ENCODE peak calls at places on chromosomes 16 and 17, in eight cellular contexts. G is neural progenitor cell, T is ascending aorta, W is psoas muscle, O is lower lobe of right lung, D is body of pancreas, L is esophagus muscularis mucosa, V is A549. M is an unnamed sample.

GRCh38 chr17:38598536-38598935 is 7.2 kb downstream of the SRCIN1 start:
- DNase-seq in G (peak; percentile 95), T (no peak), W (no peak), O (no peak), D (peak; percentile 84), L (no peak), V (peak; percentile 89), M (peak; percentile 95)

GRCh38 chr17:43401293-43401692 is 2.5 kb downstream of the ARL4D start:
- DNase-seq in G (no peak), T (peak; percentile 53), W (no peak), O (no peak), D (no peak), L (no peak), V (peak; percentile 75), M (peak; percentile 58)

GRCh38 chr16:74999208-74999682 is 421 bp downstream of the ZNRF1 start:
- DNase-seq in G (no peak), T (no peak), W (peak; percentile 69), O (peak; percentile 54), D (peak; percentile 46), L (peak; percentile 82), V (no peak), M (no peak)

GRCh38 chr16:16992986-16993783 is 477.6 kb downstream of the XYLT1 start:
- DNase-seq in G (peak; percentile 13), T (no peak), W (no peak), O (no peak), D (no peak), L (no peak), V (no peak), M (no peak)

GRCh38 chr17:15092762-15093161 is 172.4 kb downstream of the PMP22 start:
- DNase-seq in G (no peak), T (no peak), W (no peak), O (no peak), D (no peak), L (no peak), V (no peak), M (no peak)

GRCh38 chr16:66503612-66504011 is 46.3 kb downstream of the TK2 start:
- DNase-seq in G (no peak), T (no peak), W (no peak), O (no peak), D (no peak), L (no peak), V (no peak), M (no peak)

GRCh38 chr16:85296859-85297698 is 184.8 kb upstream of the CIBAR2 start:
- DNase-seq in G (peak; percentile 72), T (no peak), W (peak; percentile 78), O (peak; percentile 65), D (peak; percentile 65), L (no peak), V (peak; percentile 53), M (peak; percentile 40)

GRCh38 chr17:15122857-15123256 is 142.3 kb downstream of the PMP22 start:
- DNase-seq in G (no peak), T (no peak), W (no peak), O (no peak), D (no peak), L (no peak), V (no peak), M (no peak)

GRCh38 chr17:29663155-29663554 is 40.4 kb upstream of the CORO6 start:
- DNase-seq in G (peak; percentile 10), T (no peak), W (no peak), O (no peak), D (no peak), L (no peak), V (peak; percentile 56), M (no peak)

GRCh38 chr17:56785396-56785795 is 48.3 kb downstream of the C17orf67 start:
- DNase-seq in G (no peak), T (no peak), W (no peak), O (no peak), D (no peak), L (no peak), V (no peak), M (no peak)

GRCh38 chr16:80743273-80743672 is 61.1 kb downstream of the CDYL2 start:
- DNase-seq in G (no peak), T (no peak), W (no peak), O (no peak), D (no peak), L (no peak), V (no peak), M (no peak)

GRCh38 chr16:65537336-65537735 is 415.5 kb upstream of the CDH11 start:
- DNase-seq in G (no peak), T (no peak), W (no peak), O (no peak), D (no peak), L (peak; percentile 17), V (no peak), M (no peak)

GRCh38 chr17:28908640-28909098 is 5.8 kb upstream of the DHRS13 start:
- DNase-seq in G (no peak), T (no peak), W (no peak), O (no peak), D (no peak), L (peak; percentile 92), V (no peak), M (no peak)

GRCh38 chr16:51431517-51432241 is 280.6 kb upstream of the SALL1 start:
- DNase-seq in G (peak; percentile 26), T (no peak), W (no peak), O (no peak), D (peak; percentile 43), L (no peak), V (peak; percentile 30), M (no peak)

GRCh38 chr17:63035271-63035670 is 69.2 kb downstream of the TANC2 start:
- DNase-seq in G (no peak), T (no peak), W (no peak), O (no peak), D (no peak), L (no peak), V (peak; percentile 36), M (no peak)

GRCh38 chr17:74326506-74326905 is 480 bp downstream of the KIF19 start:
- DNase-seq in G (peak; percentile 40), T (no peak), W (no peak), O (no peak), D (no peak), L (no peak), V (no peak), M (no peak)

GRCh38 chr17:74960739-74961342 is 11.7 kb downstream of the HID1 start:
- DNase-seq in G (peak; percentile 80), T (no peak), W (no peak), O (peak; percentile 80), D (no peak), L (no peak), V (peak; percentile 89), M (peak; percentile 96)

GRCh38 chr17:5584971-5585794 is 874 bp upstream of the NLRP1 start:
- DNase-seq in G (no peak), T (no peak), W (no peak), O (peak; percentile 69), D (no peak), L (no peak), V (no peak), M (no peak)

DNA sequence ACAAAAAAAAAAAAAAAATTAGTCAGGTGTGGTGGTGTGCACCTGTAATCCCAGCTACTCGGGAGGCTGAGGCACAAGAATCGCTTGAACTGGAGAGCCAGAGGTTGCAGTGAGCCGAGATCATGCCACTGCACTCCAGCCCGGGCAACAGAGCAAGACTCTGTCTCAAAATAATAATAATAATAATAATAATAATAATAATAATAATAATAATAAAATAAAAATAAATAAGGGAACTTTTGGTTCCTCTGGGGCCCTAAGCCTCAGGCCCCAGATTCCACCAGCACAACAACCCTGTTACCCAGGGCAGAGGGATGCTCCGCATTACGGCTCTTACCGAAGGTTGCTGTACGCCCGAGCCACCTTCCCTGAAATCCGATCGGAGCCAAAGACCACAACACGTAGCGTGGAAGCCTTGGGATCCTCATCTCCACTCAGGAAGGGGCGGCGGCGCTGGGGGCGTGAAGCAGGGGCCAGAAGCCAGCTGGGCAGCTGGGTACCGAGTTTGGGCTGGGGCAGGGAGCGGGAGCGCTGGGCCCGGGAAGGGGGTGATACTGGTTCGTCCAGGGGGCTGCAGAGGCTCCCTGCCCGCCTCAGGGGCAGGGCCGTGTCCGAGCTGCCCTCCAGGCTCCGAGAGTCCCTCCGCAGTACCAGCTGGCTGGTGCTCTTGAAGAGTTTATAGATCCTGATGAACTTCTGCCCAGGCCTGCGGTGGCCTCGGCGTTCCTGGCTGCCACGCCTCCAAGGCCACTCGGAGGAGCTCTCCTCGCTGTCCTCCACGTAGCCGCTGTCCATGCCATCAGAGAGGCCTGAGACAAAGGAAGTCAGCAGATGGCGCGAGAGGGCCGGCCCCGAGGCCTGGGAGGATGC is 20.6 kb upstream of the PIK3R6 start:
- DNase-seq in G (peak; percentile 88), T (no peak), W (no peak), O (no peak), D (no peak), L (no peak), V (peak; percentile 84), M (peak; percentile 94)
- TF ChIP-seq CTCF in G (peak; percentile 63), T (no peak), W (peak; percentile 16), O (peak; percentile 15), D (no peak), L (no peak), V (peak; percentile 65), M (peak; percentile 87)

GRCh38 chr17:17944253-17944652 is 27.9 kb downstream of the TOM1L2 start:
- DNase-seq in G (no peak), T (no peak), W (no peak), O (no peak), D (no peak), L (no peak), V (no peak), M (no peak)
- H3K27ac ChIP-seq in G (no peak overlapping the region), T (no peak overlapping the region), W (no peak overlapping the region), O (no peak overlapping the region), D (no peak overlapping the region), L (no peak overlapping the region), V (peak overlapping the region; percentile 50), M (peak overlapping the region; percentile 47)

GRCh38 chr17:16552637-16553045 is 16.4 kb downstream of the ZNF287 start:
- DNase-seq in G (no peak), T (no peak), W (no peak), O (no peak), D (no peak), L (no peak), V (peak; percentile 24), M (no peak)

GRCh38 chr17:16551878-16552636 is 16.9 kb downstream of the ZNF287 start:
- DNase-seq in G (no peak), T (no peak), W (no peak), O (no peak), D (no peak), L (no peak), V (peak; percentile 8), M (no peak)
- H3K9me3 ChIP-seq in G (peaks cover 51% of the 10 kb centered on the region), T (peaks cover 90% of the 10 kb centered on the region), W (peaks cover 89% of the 10 kb centered on the region), O (peaks cover 97% of the 10 kb centered on the region), D (no peaks in the 10 kb centered on the region), L (peaks cover 20% of the 10 kb centered on the region), V (peaks cover 99% of the 10 kb centered on the region), M (peaks cover 47% of the 10 kb centered on the region)

DNA sequence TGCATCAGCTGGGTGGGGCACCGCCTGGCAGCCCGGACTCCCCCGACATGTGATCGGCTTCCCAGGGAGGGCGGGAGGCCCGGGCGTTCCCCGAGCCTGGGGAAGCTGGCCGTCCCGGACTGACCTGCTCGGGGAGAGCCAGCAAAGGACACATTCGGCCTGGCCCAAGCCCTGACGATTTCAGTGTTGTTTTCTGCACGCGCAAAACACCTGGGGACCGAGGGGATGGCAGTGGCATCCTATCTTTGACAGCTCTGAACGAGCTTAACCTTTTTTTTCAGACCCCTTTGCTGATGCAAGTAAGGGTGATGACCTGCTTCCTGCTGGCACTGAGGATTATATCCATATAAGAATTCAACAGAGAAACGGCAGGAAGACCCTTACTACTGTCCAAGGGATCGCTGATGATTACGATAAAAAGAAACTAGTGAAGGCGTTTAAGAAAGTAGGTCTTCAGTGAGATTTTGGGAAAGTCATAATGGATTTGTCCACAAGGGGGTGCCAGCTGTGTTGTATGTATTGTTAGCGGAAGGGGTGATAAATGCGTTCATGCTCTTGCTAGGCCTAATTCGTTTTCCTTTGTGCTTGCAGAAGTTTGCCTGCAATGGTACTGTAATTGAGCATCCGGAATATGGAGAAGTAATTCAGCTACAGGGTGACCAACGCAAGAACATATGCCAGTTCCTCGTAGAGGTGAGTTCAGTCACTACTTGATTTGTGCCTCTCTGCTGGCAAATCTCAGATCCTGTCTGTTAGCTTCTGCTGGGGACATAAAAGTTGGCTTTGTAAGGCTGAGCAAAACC is 1.0 kb downstream of the EIF1 start:
- DNase-seq in G (peak; percentile 72), T (no peak), W (no peak), O (no peak), D (peak; percentile 34), L (no peak), V (peak; percentile 79), M (peak; percentile 74)
- TF ChIP-seq CTCF in G (peak; percentile 83), T (peak; percentile 53), W (peak; percentile 58), O (peak; percentile 58), D (peak; percentile 58), L (peak; percentile 45), V (peak; percentile 81), M (peak; percentile 74)